ENCODE peak calls at places on chromosomes 1 and 21, in five cellular contexts. B, T, Q, J and Z are unnamed samples.

GRCh38 chr21:46119565-46120271 is 21.8 kb downstream of the COL6A2 start:
- DNase-seq in Q (no peak), T (no peak), B (no peak), J (peak), Z (no peak)

GRCh38 chr1:169809370-169810095 is 14.8 kb upstream of the METTL18 start:
- DNase-seq in B (peak), T (peak), Q (peak), J (no peak), Z (no peak)

GRCh38 chr1:154598871-154599635 is 8.9 kb downstream of the ADAR start:
- DNase-seq in T (no peak), Q (no peak), J (no peak), B (no peak), Z (no peak)

GRCh38 chr1:245016700-245017099 is 138.1 kb upstream of the KIF26B start:
- DNase-seq in T (no peak), B (no peak), Q (no peak), J (no peak), Z (no peak)

GRCh38 chr21:45546636-45547203 is 4.5 kb upstream of the SLC19A1 start:
- DNase-seq in Q (no peak), B (no peak), J (no peak), T (no peak), Z (no peak)

GRCh38 chr1:220776725-220777326 is 9.9 kb upstream of the MTARC1 start:
- DNase-seq in Q (peak), J (peak), T (peak), B (peak), Z (peak)

GRCh38 chr1:51268675-51269033 is 32.6 kb downstream of the RNF11 start:
- DNase-seq in J (no peak), Q (no peak), B (no peak), T (no peak), Z (no peak)

GRCh38 chr1:117067528-117068370 is 7.6 kb downstream of the TTF2 start:
- DNase-seq in J (no peak), T (peak), Q (peak), B (peak), Z (peak)

GRCh38 chr1:151593651-151594625 is 17.9 kb upstream of the SNX27 start:
- DNase-seq in B (no peak), J (peak), T (peak), Q (peak), Z (peak)

GRCh38 chr1:116362050-116362449 is 11.0 kb upstream of the ATP1A1 start:
- DNase-seq in Q (no peak), T (no peak), J (no peak), B (no peak), Z (no peak)

GRCh38 chr21:46082638-46083270 is 15.2 kb upstream of the COL6A2 start:
- DNase-seq in J (no peak), Q (no peak), T (no peak), B (no peak), Z (peak)

GRCh38 chr1:20361805-20362381 is 71.2 kb downstream of the VWA5B1 start:
- DNase-seq in J (no peak), B (peak), Q (peak), T (peak), Z (peak)

GRCh38 chr1:2990376-2991115 is 30.7 kb upstream of the ACTRT2 start:
- DNase-seq in B (no peak), Q (no peak), J (peak), T (no peak), Z (no peak)

GRCh38 chr1:213976665-213977485 is 10.9 kb upstream of the PROX1 start:
- DNase-seq in T (no peak), Q (no peak), B (no peak), J (no peak), Z (no peak)

GRCh38 chr21:44867464-44867863 is 6.0 kb downstream of the PTTG1IP start:
- DNase-seq in Q (no peak), T (no peak), B (no peak), J (no peak), Z (no peak)

GRCh38 chr1:193539731-193540459 is 353.5 kb upstream of the B3GALT2 start:
- DNase-seq in T (no peak), Q (no peak), J (no peak), B (no peak), Z (no peak)

GRCh38 chr1:106921186-106921585 is 135.3 kb upstream of the PRMT6 start:
- DNase-seq in T (peak), Q (no peak), J (no peak), B (no peak), Z (no peak)

GRCh38 chr1:51693420-51694144 is 76.7 kb downstream of the OSBPL9 start:
- DNase-seq in Q (no peak), B (no peak), J (no peak), T (no peak), Z (no peak)

GRCh38 chr1:17603091-17603841 is 63.8 kb downstream of the ARHGEF10L start:
- DNase-seq in Q (no peak), B (no peak), T (no peak), J (peak), Z (no peak)

GRCh38 chr1:53323316-53323715 is 4.6 kb downstream of the LRP8 start:
- DNase-seq in J (peak), Q (no peak), T (no peak), B (no peak), Z (no peak)

GRCh38 chr1:53326088-53326597 is 1.7 kb downstream of the LRP8 start:
- DNase-seq in T (peak), B (peak), Q (peak), J (peak), Z (peak)

GRCh38 chr1:53325326-53326087 is 2.4 kb downstream of the LRP8 start:
- DNase-seq in Q (no peak), B (no peak), T (no peak), J (peak), Z (no peak)

GRCh38 chr1:53324321-53324720 is 3.5 kb downstream of the LRP8 start:
- DNase-seq in B (no peak), J (peak), Q (no peak), T (no peak), Z (no peak)

GRCh38 chr1:53324728-53325297 is 3.1 kb downstream of the LRP8 start:
- DNase-seq in T (no peak), J (no peak), B (no peak), Q (no peak), Z (no peak)
- H3K4me3 ChIP-seq in T (no peak), J (no peak), B (no peak), Q (no peak), Z (no peak)

GRCh38 chr1:247857986-247858356 is 984 bp downstream of the TRIM58 start:
- DNase-seq in B (no peak), T (no peak), Q (no peak), J (no peak), Z (no peak)
- H3K4me3 ChIP-seq in B (peak), T (no peak), Q (peak), J (no peak), Z (no peak)

GRCh38 chr1:83509229-83509870 is 489.6 kb downstream of the TTLL7 start:
- DNase-seq in B (no peak), Q (no peak), J (no peak), T (no peak), Z (no peak)

GRCh38 chr1:83511327-83511726 is 487.6 kb downstream of the TTLL7 start:
- DNase-seq in J (no peak), Q (no peak), B (no peak), T (peak), Z (no peak)

GRCh38 chr1:83512371-83513004 is 486.4 kb downstream of the TTLL7 start:
- DNase-seq in Q (no peak), T (peak), B (no peak), J (no peak), Z (no peak)

GRCh38 chr1:83505148-83505547 is 493.8 kb downstream of the TTLL7 start:
- DNase-seq in Q (no peak), T (no peak), B (no peak), J (no peak), Z (no peak)

DNA sequence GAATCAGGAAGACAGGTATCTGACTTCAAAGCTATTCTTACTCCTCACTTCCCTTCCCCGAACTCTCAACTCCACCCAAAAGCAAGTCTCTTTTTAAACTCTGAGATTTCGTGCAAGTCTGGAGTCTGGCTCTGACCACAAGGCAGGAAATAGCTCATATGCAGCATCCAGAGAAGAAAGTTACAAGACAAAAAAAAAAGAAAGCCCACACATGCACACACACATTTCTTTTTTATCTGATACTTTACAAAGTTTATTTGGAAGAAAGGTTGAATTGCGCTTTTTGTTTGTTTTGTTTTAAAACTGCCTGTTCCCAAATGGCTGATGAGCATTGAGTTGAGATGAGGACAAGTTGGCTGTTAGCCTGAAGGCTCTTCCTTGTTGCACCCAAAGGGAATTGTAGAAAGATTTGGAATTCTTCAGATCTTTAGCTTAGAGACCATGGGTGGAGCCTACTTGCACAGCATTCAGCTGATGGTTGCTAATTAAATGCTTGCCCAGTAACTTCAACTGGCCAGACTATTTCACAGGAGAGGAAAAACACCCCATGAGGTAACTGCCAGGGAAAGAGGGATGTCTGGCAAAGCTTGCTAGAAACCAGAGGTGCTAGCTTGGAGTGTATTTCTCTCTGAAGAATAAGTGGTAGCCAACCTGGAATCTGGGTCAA is 490.3 kb downstream of the TTLL7 start:
- DNase-seq in J (no peak), B (peak), Q (peak), T (no peak), Z (no peak)
- H3K4me3 ChIP-seq in J (no peak), B (no peak), Q (no peak), T (no peak), Z (no peak)

DNA sequence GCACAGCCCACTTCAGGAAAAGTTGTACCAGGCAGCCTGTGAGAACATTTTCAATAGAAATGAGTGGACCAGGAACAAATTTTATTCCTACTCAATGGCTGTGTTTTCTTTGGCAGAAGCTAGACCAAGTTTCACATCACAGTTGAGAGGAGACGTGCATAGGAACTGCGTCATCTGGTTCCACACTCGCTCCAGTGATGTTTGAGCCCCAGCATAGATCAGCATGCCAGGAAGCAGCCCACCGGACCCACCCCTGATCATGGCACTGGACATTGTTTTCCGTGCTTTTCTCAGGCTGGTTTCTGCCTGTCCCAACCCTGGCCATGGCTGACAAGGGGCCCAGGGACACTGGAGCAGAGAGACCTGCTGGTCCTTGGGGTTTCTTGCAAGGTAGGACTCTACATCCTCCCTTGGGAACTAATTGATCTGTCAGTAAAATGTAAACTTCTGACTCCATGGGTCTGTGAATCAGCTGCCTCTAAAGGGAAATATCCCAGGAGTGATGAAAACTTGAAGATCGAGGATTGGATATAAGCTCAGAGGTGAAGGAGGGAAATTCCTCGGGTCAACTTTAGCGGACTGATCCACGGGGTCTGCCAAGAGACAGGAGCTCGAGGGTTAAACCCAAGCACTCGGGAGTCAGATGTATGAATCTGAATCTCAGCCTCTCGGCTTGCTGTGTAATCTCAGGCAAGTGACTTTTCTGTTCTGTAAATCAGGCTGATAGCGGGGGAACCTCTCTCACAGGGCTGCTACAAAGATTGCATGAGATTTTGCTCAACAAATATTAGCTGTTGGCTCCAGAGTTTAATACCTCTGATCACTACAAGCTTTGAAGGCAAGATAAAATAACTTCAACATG is 35.7 kb downstream of the NEK2 start:
- DNase-seq in B (peak), J (no peak), Q (no peak), T (no peak), Z (no peak)
- H3K4me3 ChIP-seq in B (peak), J (no peak), Q (no peak), T (no peak), Z (no peak)

DNA sequence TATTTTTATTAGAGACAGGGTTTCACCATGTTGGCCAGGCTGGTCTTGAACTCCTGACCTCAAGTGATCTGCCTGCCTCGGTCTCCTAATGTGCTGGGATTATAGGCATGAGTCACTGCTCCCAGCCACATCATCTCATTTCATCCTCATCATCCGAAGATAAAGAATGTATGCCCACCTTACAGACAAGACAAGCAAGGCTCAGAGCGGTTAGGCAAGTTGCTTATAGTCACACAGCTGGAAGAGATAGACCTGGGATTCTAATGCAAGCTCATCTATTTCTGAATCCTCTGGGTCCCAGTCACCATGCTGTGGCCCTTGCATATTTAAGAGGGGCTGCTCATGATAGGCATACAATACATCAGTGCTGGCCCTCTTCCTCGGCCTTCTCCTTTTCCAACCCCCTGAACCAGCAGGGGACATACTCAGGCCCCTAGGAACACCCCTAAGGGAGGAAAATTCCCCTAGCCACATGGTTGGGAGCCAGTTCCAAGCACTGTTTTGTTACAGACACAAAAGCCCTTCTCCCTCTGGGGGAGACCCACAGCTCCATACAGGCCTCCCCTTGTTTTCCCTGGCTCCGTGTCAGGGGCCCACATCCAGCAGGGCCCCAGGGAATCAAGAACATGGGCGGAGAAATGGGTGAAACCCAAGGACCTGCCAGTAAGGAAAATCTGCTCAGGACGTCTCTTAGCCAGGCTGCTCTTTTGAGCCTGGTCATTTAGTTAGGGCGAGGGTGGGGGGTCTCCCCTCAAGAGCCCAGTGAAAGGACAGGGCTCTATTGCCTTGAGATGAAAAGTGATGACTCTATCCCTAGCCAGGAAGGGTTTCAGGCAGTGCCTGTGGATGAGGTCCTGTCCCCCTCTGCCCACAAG is 6.9 kb downstream of the CSRP1 start:
- DNase-seq in Q (no peak), B (no peak), J (no peak), T (no peak), Z (no peak)
- H3K4me3 ChIP-seq in Q (no peak), B (no peak), J (no peak), T (no peak), Z (no peak)

GRCh38 chr1:65526049-65526556 is 105.6 kb downstream of the LEPR start:
- DNase-seq in T (no peak), J (no peak), B (no peak), Q (no peak), Z (no peak)

GRCh38 chr1:65527672-65528071 is 107.2 kb downstream of the LEPR start:
- DNase-seq in B (no peak), J (no peak), T (no peak), Q (no peak), Z (no peak)

GRCh38 chr1:65524931-65525296 is 104.4 kb downstream of the LEPR start:
- DNase-seq in B (no peak), T (no peak), J (no peak), Q (no peak), Z (no peak)

GRCh38 chr1:65527211-65527610 is 106.7 kb downstream of the LEPR start:
- DNase-seq in Q (no peak), B (no peak), T (peak), J (no peak), Z (no peak)

GRCh38 chr1:65525297-65526048 is 105.0 kb downstream of the LEPR start:
- DNase-seq in T (no peak), B (no peak), J (no peak), Q (no peak), Z (no peak)
- H3K4me3 ChIP-seq in T (peak), B (peak), J (no peak), Q (peak), Z (peak)

GRCh38 chr21:41508415-41509205 is 652 bp upstream of the TMPRSS2 start:
- DNase-seq in T (no peak), Q (no peak), J (no peak), B (no peak), Z (no peak)
- H3K4me3 ChIP-seq in T (no peak), Q (no peak), J (peak), B (no peak), Z (no peak)